ENCODE peak calls at places on chromosomes 6 and 20, in six cellular contexts. One of them, this sample, is unnamed.

GRCh38 chr6:43604174-43604573 is 24.9 kb downstream of the GTPBP2 start:
- DNase-seq in mesenteric fat pad: no peak
- DNase-seq in left cardiac atrium: no peak
- DNase-seq in AG10803: peak; percentile 65
- DNase-seq in NCI-H1092 treated with DMSO at 0.1 percent for 48 hours: no peak
- DNase-seq in NCI-H1417: no peak
- DNase-seq in this sample: no peak

GRCh38 chr6:158506577-158506976 is 53.3 kb upstream of the TMEM181 start:
- DNase-seq in mesenteric fat pad: no peak
- DNase-seq in left cardiac atrium: no peak
- DNase-seq in AG10803: no peak
- DNase-seq in NCI-H1092 treated with DMSO at 0.1 percent for 48 hours: peak; percentile 10
- DNase-seq in NCI-H1417: no peak
- DNase-seq in this sample: no peak

GRCh38 chr6:26575494-26575939 is 21.2 kb upstream of the ABT1 start:
- DNase-seq in mesenteric fat pad: no peak
- DNase-seq in left cardiac atrium: no peak
- DNase-seq in AG10803: no peak
- DNase-seq in NCI-H1092 treated with DMSO at 0.1 percent for 48 hours: no peak
- DNase-seq in NCI-H1417: no peak
- DNase-seq in this sample: no peak

GRCh38 chr6:169990095-169991030 is 238.9 kb downstream of the ERMARD start:
- DNase-seq in mesenteric fat pad: peak; percentile 85
- DNase-seq in left cardiac atrium: no peak
- DNase-seq in AG10803: no peak
- DNase-seq in NCI-H1092 treated with DMSO at 0.1 percent for 48 hours: no peak
- DNase-seq in NCI-H1417: no peak
- DNase-seq in this sample: no peak

GRCh38 chr6:42104095-42104806 is 38.2 kb downstream of the C6orf132 start:
- DNase-seq in mesenteric fat pad: no peak
- DNase-seq in left cardiac atrium: peak; percentile 69
- DNase-seq in AG10803: peak; percentile 37
- DNase-seq in NCI-H1092 treated with DMSO at 0.1 percent for 48 hours: no peak
- DNase-seq in NCI-H1417: no peak
- DNase-seq in this sample: no peak

GRCh38 chr20:49179368-49180277 is 8.5 kb downstream of the STAU1 start:
- DNase-seq in mesenteric fat pad: no peak
- DNase-seq in left cardiac atrium: no peak
- DNase-seq in AG10803: no peak
- DNase-seq in NCI-H1092 treated with DMSO at 0.1 percent for 48 hours: no peak
- DNase-seq in NCI-H1417: no peak
- DNase-seq in this sample: no peak

GRCh38 chr20:4740774-4741431 is 19.2 kb downstream of the PRND start:
- DNase-seq in mesenteric fat pad: no peak
- DNase-seq in left cardiac atrium: peak; percentile 61
- DNase-seq in AG10803: peak; percentile 25
- DNase-seq in NCI-H1092 treated with DMSO at 0.1 percent for 48 hours: peak; percentile 46
- DNase-seq in NCI-H1417: peak; percentile 62
- DNase-seq in this sample: no peak

GRCh38 chr20:62806383-62807050 is 1.9 kb downstream of the OGFR start:
- DNase-seq in mesenteric fat pad: no peak
- DNase-seq in left cardiac atrium: no peak
- DNase-seq in AG10803: no peak
- DNase-seq in NCI-H1092 treated with DMSO at 0.1 percent for 48 hours: no peak
- DNase-seq in NCI-H1417: no peak
- DNase-seq in this sample: no peak

GRCh38 chr6:65259080-65259479 is 447.9 kb downstream of the EYS start:
- DNase-seq in mesenteric fat pad: no peak
- DNase-seq in left cardiac atrium: no peak
- DNase-seq in AG10803: no peak
- DNase-seq in NCI-H1092 treated with DMSO at 0.1 percent for 48 hours: no peak
- DNase-seq in NCI-H1417: no peak
- DNase-seq in this sample: no peak

GRCh38 chr20:48649868-48650267 is 177.9 kb downstream of the PREX1 start:
- DNase-seq in mesenteric fat pad: no peak
- DNase-seq in left cardiac atrium: no peak
- DNase-seq in AG10803: no peak
- DNase-seq in NCI-H1092 treated with DMSO at 0.1 percent for 48 hours: no peak
- DNase-seq in NCI-H1417: no peak
- DNase-seq in this sample: no peak

GRCh38 chr6:40891686-40892085 is 147.3 kb downstream of the UNC5CL start:
- DNase-seq in mesenteric fat pad: no peak
- DNase-seq in left cardiac atrium: no peak
- DNase-seq in AG10803: no peak
- DNase-seq in NCI-H1092 treated with DMSO at 0.1 percent for 48 hours: no peak
- DNase-seq in NCI-H1417: no peak
- DNase-seq in this sample: no peak

GRCh38 chr6:98633886-98634285 is 200.5 kb upstream of the POU3F2 start:
- DNase-seq in mesenteric fat pad: no peak
- DNase-seq in left cardiac atrium: no peak
- DNase-seq in AG10803: no peak
- DNase-seq in NCI-H1092 treated with DMSO at 0.1 percent for 48 hours: no peak
- DNase-seq in NCI-H1417: no peak
- DNase-seq in this sample: no peak

GRCh38 chr20:25022680-25023079 is 30.1 kb upstream of the APMAP start:
- DNase-seq in mesenteric fat pad: peak; percentile 90
- DNase-seq in left cardiac atrium: peak; percentile 39
- DNase-seq in AG10803: no peak
- DNase-seq in NCI-H1092 treated with DMSO at 0.1 percent for 48 hours: no peak
- DNase-seq in NCI-H1417: no peak
- DNase-seq in this sample: no peak

GRCh38 chr6:55180258-55180657 is 5.9 kb downstream of the HCRTR2 start:
- DNase-seq in mesenteric fat pad: no peak
- DNase-seq in left cardiac atrium: no peak
- DNase-seq in AG10803: no peak
- DNase-seq in NCI-H1092 treated with DMSO at 0.1 percent for 48 hours: no peak
- DNase-seq in NCI-H1417: no peak
- DNase-seq in this sample: no peak

GRCh38 chr6:27866370-27867050 is 45.7 kb downstream of the OR2B2 start:
- DNase-seq in mesenteric fat pad: no peak
- DNase-seq in left cardiac atrium: no peak
- DNase-seq in AG10803: peak; percentile 45
- DNase-seq in NCI-H1092 treated with DMSO at 0.1 percent for 48 hours: peak; percentile 76
- DNase-seq in NCI-H1417: peak; percentile 79
- DNase-seq in this sample: peak; percentile 38

GRCh38 chr6:40054602-40055001 is 120.3 kb upstream of the MOCS1 start:
- DNase-seq in mesenteric fat pad: no peak
- DNase-seq in left cardiac atrium: no peak
- DNase-seq in AG10803: no peak
- DNase-seq in NCI-H1092 treated with DMSO at 0.1 percent for 48 hours: no peak
- DNase-seq in NCI-H1417: no peak
- DNase-seq in this sample: no peak

GRCh38 chr20:35635652-35636051 is 20.0 kb downstream of the SPAG4 start:
- DNase-seq in mesenteric fat pad: no peak
- DNase-seq in left cardiac atrium: no peak
- DNase-seq in AG10803: no peak
- DNase-seq in NCI-H1092 treated with DMSO at 0.1 percent for 48 hours: no peak
- DNase-seq in NCI-H1417: no peak
- DNase-seq in this sample: no peak

GRCh38 chr20:41183391-41183790 is 46.0 kb downstream of the PLCG1 start:
- DNase-seq in mesenteric fat pad: no peak
- DNase-seq in left cardiac atrium: no peak
- DNase-seq in AG10803: no peak
- DNase-seq in NCI-H1092 treated with DMSO at 0.1 percent for 48 hours: no peak
- DNase-seq in NCI-H1417: no peak
- DNase-seq in this sample: no peak

GRCh38 chr20:63577317-63577894 is 3.4 kb upstream of the HELZ2 start:
- DNase-seq in mesenteric fat pad: no peak
- DNase-seq in left cardiac atrium: peak; percentile 72
- DNase-seq in AG10803: no peak
- DNase-seq in NCI-H1092 treated with DMSO at 0.1 percent for 48 hours: peak; percentile 81
- DNase-seq in NCI-H1417: no peak
- DNase-seq in this sample: peak; percentile 15

GRCh38 chr20:34390769-34391447 is 27.8 kb downstream of the ITCH start:
- DNase-seq in mesenteric fat pad: no peak
- DNase-seq in left cardiac atrium: peak; percentile 55
- DNase-seq in AG10803: peak; percentile 94
- DNase-seq in NCI-H1092 treated with DMSO at 0.1 percent for 48 hours: no peak
- DNase-seq in NCI-H1417: no peak
- DNase-seq in this sample: no peak

GRCh38 chr20:60632420-60633262 is 619.4 kb upstream of the CDH4 start:
- DNase-seq in mesenteric fat pad: no peak
- DNase-seq in left cardiac atrium: no peak
- DNase-seq in AG10803: peak; percentile 61
- DNase-seq in NCI-H1092 treated with DMSO at 0.1 percent for 48 hours: no peak
- DNase-seq in NCI-H1417: no peak
- DNase-seq in this sample: no peak

GRCh38 chr6:62452586-62452985 is 166.6 kb upstream of the KHDRBS2 start:
- DNase-seq in mesenteric fat pad: no peak
- DNase-seq in left cardiac atrium: no peak
- DNase-seq in AG10803: no peak
- DNase-seq in NCI-H1092 treated with DMSO at 0.1 percent for 48 hours: no peak
- DNase-seq in NCI-H1417: no peak
- DNase-seq in this sample: no peak

GRCh38 chr6:44674226-44675155 is 287.0 kb downstream of the CDC5L start:
- DNase-seq in mesenteric fat pad: no peak
- DNase-seq in left cardiac atrium: no peak
- DNase-seq in AG10803: no peak
- DNase-seq in NCI-H1092 treated with DMSO at 0.1 percent for 48 hours: no peak
- DNase-seq in NCI-H1417: no peak
- DNase-seq in this sample: no peak

GRCh38 chr20:21601799-21602198 is 87.9 kb upstream of the NKX2-2 start:
- DNase-seq in mesenteric fat pad: no peak
- DNase-seq in left cardiac atrium: no peak
- DNase-seq in AG10803: no peak
- DNase-seq in NCI-H1092 treated with DMSO at 0.1 percent for 48 hours: no peak
- DNase-seq in NCI-H1417: no peak
- DNase-seq in this sample: no peak

GRCh38 chr6:22668307-22668706 is 98.9 kb downstream of the HDGFL1 start:
- DNase-seq in mesenteric fat pad: no peak
- DNase-seq in left cardiac atrium: peak; percentile 19
- DNase-seq in AG10803: no peak
- DNase-seq in NCI-H1092 treated with DMSO at 0.1 percent for 48 hours: no peak
- DNase-seq in NCI-H1417: no peak
- DNase-seq in this sample: no peak

GRCh38 chr6:93403390-93403789 is 16.0 kb downstream of the EPHA7 start:
- DNase-seq in mesenteric fat pad: no peak
- DNase-seq in left cardiac atrium: no peak
- DNase-seq in AG10803: no peak
- DNase-seq in NCI-H1092 treated with DMSO at 0.1 percent for 48 hours: no peak
- DNase-seq in NCI-H1417: no peak
- DNase-seq in this sample: no peak

GRCh38 chr20:56630506-56631317 is 1.6 kb downstream of the TFAP2C start:
- DNase-seq in mesenteric fat pad: no peak
- DNase-seq in left cardiac atrium: no peak
- DNase-seq in AG10803: peak; percentile 42
- DNase-seq in NCI-H1092 treated with DMSO at 0.1 percent for 48 hours: no peak
- DNase-seq in NCI-H1417: no peak
- DNase-seq in this sample: no peak

GRCh38 chr6:150409576-150410066 is 40.8 kb downstream of the IYD start:
- DNase-seq in mesenteric fat pad: no peak
- DNase-seq in left cardiac atrium: peak; percentile 73
- DNase-seq in AG10803: no peak
- DNase-seq in NCI-H1092 treated with DMSO at 0.1 percent for 48 hours: peak; percentile 72
- DNase-seq in NCI-H1417: peak; percentile 40
- DNase-seq in this sample: peak; percentile 82

GRCh38 chr20:10611357-10611756 is 62.4 kb downstream of the JAG1 start:
- DNase-seq in mesenteric fat pad: no peak
- DNase-seq in left cardiac atrium: peak; percentile 62
- DNase-seq in AG10803: peak; percentile 50
- DNase-seq in NCI-H1092 treated with DMSO at 0.1 percent for 48 hours: no peak
- DNase-seq in NCI-H1417: peak; percentile 47
- DNase-seq in this sample: no peak

GRCh38 chr6:68777956-68778355 is 142.9 kb downstream of the ADGRB3 start:
- DNase-seq in mesenteric fat pad: no peak
- DNase-seq in left cardiac atrium: peak; percentile 25
- DNase-seq in AG10803: peak; percentile 11
- DNase-seq in NCI-H1092 treated with DMSO at 0.1 percent for 48 hours: peak; percentile 85
- DNase-seq in NCI-H1417: peak; percentile 86
- DNase-seq in this sample: peak; percentile 77

GRCh38 chr6:18016698-18017097 is 29.3 kb upstream of the KIF13A start:
- DNase-seq in mesenteric fat pad: no peak
- DNase-seq in left cardiac atrium: no peak
- DNase-seq in AG10803: no peak
- DNase-seq in NCI-H1092 treated with DMSO at 0.1 percent for 48 hours: no peak
- DNase-seq in NCI-H1417: no peak
- DNase-seq in this sample: no peak